ENCODE peak calls at places on chromosomes 3 and 15, in five cellular contexts. J is progenitor cell of endocrine pancreas, T is AG04450, P is dorsolateral prefrontal cortex, N is thoracic aorta. I is an unnamed sample.

GRCh38 chr15:66831801-66832390 is 129.9 kb downstream of the SMAD6 start:
- DNase-seq in T (no peak), J (no peak), P (no peak), N (no peak), I (no peak)

GRCh38 chr3:129399145-129399894 is 29.1 kb downstream of the EFCAB12 start:
- DNase-seq in J (peak; percentile 48), N (peak; percentile 64), T (peak; percentile 90), P (peak; percentile 76), I (peak; percentile 96)

GRCh38 chr3:151395806-151396205 is 11.3 kb upstream of the P2RY12 start:
- DNase-seq in P (no peak), J (no peak), T (no peak), N (no peak), I (no peak)

GRCh38 chr15:67992834-67993233 is 61.3 kb upstream of the PIAS1 start:
- DNase-seq in T (no peak), N (no peak), J (no peak), P (no peak), I (no peak)

GRCh38 chr15:100596792-100597191 is 5.2 kb downstream of the LINS1 start:
- DNase-seq in N (peak; percentile 2), T (no peak), P (no peak), J (no peak), I (no peak)

GRCh38 chr3:7367968-7368367 is 507.1 kb downstream of the GRM7 start:
- DNase-seq in N (no peak), J (no peak), T (no peak), P (no peak), I (no peak)

GRCh38 chr15:73786518-73786917 is 33.4 kb upstream of the INSYN1 start:
- DNase-seq in J (no peak), T (no peak), N (no peak), P (peak; percentile 55), I (no peak)

GRCh38 chr3:100144255-100144866 is 30.1 kb upstream of the FILIP1L start:
- DNase-seq in J (no peak), N (no peak), T (no peak), P (no peak), I (no peak)

GRCh38 chr3:184645304-184645703 is 66.6 kb downstream of the MAGEF1 start:
- DNase-seq in P (no peak), J (no peak), T (no peak), N (no peak), I (no peak)

GRCh38 chr15:55289573-55290360 is at the start of gene RAB27A:
- DNase-seq in P (no peak), T (no peak), N (no peak), J (peak; percentile 62), I (peak; percentile 62)

GRCh38 chr15:94154255-94154654 is 77.1 kb upstream of the MCTP2 start:
- DNase-seq in T (no peak), P (no peak), J (no peak), N (no peak), I (no peak)
- TF ChIP-seq CTCF in T (peak; percentile 4), P (no peak), J (no peak), N (no peak), I (peak; percentile 56)

GRCh38 chr3:57680046-57680445 is 12.8 kb downstream of the DENND6A start:
- DNase-seq in P (no peak), N (no peak), J (no peak), T (no peak), I (no peak)

GRCh38 chr3:57673158-57673557 is 19.7 kb downstream of the DENND6A start:
- DNase-seq in N (no peak), T (no peak), J (no peak), P (no peak), I (peak; percentile 29)

GRCh38 chr3:57670543-57670942 is 22.3 kb downstream of the DENND6A start:
- DNase-seq in J (no peak), T (no peak), P (no peak), N (no peak), I (peak; percentile 16)

GRCh38 chr3:57675530-57675929 is 17.3 kb downstream of the DENND6A start:
- DNase-seq in N (no peak), J (no peak), P (no peak), T (no peak), I (no peak)
- TF ChIP-seq CTCF in N (no peak), J (no peak), P (no peak), T (no peak), I (no peak)

GRCh38 chr3:22966349-22966748 is 236.8 kb upstream of the UBE2E2 start:
- DNase-seq in T (no peak), P (no peak), J (no peak), N (no peak), I (no peak)

GRCh38 chr3:22962244-22962643 is 240.9 kb upstream of the UBE2E2 start:
- DNase-seq in J (no peak), N (no peak), P (no peak), T (no peak), I (no peak)

GRCh38 chr3:22959593-22959992 is 243.5 kb upstream of the UBE2E2 start:
- DNase-seq in P (no peak), N (no peak), J (no peak), T (no peak), I (no peak)

DNA sequence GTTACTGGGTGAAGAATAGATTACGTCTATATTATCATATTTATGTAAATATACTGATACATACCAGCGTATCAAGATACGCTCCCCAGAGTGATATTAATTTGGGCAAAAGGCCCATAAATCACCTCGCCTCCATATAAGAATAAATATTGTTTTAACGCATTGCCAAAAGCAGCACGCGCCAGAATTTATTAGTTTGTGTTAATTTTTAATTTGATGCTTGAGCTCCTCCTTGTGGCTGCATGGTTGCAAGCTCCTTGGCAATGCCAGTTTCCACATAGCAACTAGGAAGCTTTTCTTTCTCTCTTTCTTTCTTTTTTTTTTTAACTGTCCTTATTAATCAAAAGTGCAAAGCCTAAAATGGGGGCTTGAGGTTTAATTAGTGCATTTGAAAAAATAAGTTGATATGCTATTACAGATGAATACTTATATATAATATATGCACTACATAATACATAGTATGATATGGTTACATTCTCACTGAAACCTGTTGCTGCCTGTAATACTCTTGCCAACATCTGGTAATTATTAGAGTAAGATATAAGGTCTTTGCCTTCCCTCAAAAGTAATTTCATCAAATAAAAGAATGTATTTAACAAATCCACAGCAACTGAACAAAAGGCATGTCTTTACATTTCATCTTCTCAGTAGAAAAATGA is 242.7 kb upstream of the UBE2E2 start:
- DNase-seq in J (no peak), P (no peak), T (no peak), N (no peak), I (peak; percentile 46)
- TF ChIP-seq CTCF in J (peak; percentile 84), P (peak; percentile 70), T (peak; percentile 82), N (peak; percentile 50), I (peak; percentile 89)

GRCh38 chr3:113132571-113132996 is 78.8 kb upstream of the BOC start:
- DNase-seq in T (no peak), J (no peak), P (no peak), N (no peak), I (no peak)
- TF ChIP-seq CTCF in T (no peak), J (no peak), P (no peak), N (no peak), I (no peak)

GRCh38 chr3:71973337-71974030 is 188.5 kb upstream of the PROK2 start:
- DNase-seq in T (no peak), J (no peak), N (no peak), P (peak; percentile 71), I (no peak)
- TF ChIP-seq CTCF in T (no peak), J (no peak), N (no peak), P (no peak), I (no peak)

DNA sequence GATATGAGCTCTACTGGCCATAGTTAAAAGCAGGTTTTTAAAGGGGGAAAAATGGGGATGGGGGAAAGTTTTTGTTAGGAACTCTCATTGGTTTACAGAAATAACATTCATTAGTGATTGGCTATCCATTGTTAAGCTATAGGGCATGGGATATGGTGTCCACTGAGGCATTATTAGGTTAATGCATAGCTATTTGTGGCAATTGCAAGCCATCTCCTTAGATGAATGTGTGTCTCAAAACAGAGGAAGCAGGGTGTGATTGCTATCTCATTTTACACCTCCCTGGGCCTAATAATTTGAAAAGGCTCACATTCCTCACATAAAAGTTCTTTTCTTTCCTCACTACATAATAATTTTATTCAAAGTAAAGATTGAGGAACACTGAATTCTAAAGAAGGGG is 396.6 kb downstream of the TAFA4 start:
- DNase-seq in P (no peak), J (no peak), T (no peak), N (no peak), I (no peak)
- TF ChIP-seq CTCF in P (no peak), J (no peak), T (no peak), N (no peak), I (no peak)

GRCh38 chr3:167100200-167100599 is 279.9 kb downstream of the ZBBX start:
- DNase-seq in J (no peak), T (no peak), P (no peak), N (no peak), I (no peak)

GRCh38 chr3:167106456-167106855 is 273.6 kb downstream of the ZBBX start:
- DNase-seq in N (no peak), T (no peak), P (no peak), J (no peak), I (no peak)

GRCh38 chr3:167100651-167101050 is 279.4 kb downstream of the ZBBX start:
- DNase-seq in T (no peak), J (no peak), N (no peak), P (no peak), I (no peak)

GRCh38 chr3:167102071-167102470 is 278.0 kb downstream of the ZBBX start:
- DNase-seq in T (no peak), N (no peak), J (no peak), P (no peak), I (peak; percentile 6)
- TF ChIP-seq CTCF in T (no peak), N (no peak), J (peak; percentile 22), P (no peak), I (peak; percentile 65)

DNA sequence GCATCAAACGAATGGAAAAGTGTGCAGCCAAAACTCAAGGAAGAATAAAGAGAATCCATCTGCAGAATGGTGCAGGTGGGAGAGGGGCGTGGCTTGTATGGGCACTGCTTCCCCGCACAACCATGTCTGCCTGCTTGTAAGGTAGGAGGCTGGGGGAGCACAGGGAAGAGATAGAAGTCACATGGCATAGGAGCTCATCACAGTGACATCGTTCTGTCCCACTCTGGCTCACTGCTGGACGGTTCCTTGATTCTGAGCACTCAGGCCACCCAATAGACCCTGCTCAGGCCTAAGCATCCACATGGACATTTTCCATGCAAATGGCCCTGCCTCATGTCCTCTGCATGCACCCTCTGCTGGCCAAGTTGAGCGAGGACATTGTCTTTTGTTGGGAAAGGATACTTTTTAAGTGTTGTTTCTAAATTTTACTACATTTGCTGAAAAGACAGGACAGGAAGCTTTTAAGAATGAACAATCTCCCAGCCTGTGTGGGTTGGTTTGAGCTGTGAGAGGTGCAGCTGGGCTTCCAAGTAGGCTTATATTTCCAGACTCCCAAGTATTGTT is 3.1 kb downstream of the MYLK start:
- DNase-seq in T (peak; percentile 13), J (no peak), P (peak; percentile 32), N (no peak), I (no peak)
- TF ChIP-seq CTCF in T (peak; percentile 73), J (peak; percentile 54), P (peak; percentile 42), N (peak; percentile 45), I (peak; percentile 34)

GRCh38 chr3:112366428-112366931 is 33.5 kb downstream of the CD200 start:
- DNase-seq in J (no peak), N (no peak), P (no peak), T (no peak), I (no peak)

GRCh38 chr3:112365636-112366035 is 32.7 kb downstream of the CD200 start:
- DNase-seq in N (no peak), J (no peak), T (no peak), P (no peak), I (no peak)

GRCh38 chr3:112364291-112364690 is 31.3 kb downstream of the CD200 start:
- DNase-seq in J (no peak), P (no peak), T (no peak), N (no peak), I (no peak)

GRCh38 chr3:112362221-112362620 is 29.3 kb downstream of the CD200 start:
- DNase-seq in J (no peak), N (no peak), P (no peak), T (no peak), I (no peak)

GRCh38 chr3:112365035-112365434 is 32.1 kb downstream of the CD200 start:
- DNase-seq in N (no peak), J (no peak), P (no peak), T (no peak), I (no peak)
- TF ChIP-seq CTCF in N (no peak), J (no peak), P (no peak), T (no peak), I (no peak)

I was measured in OCI-LY7.